ENCODE peak calls at places on chromosomes 5 and 9, in eight cellular contexts. W is NCI-H2029; C is H9; H is stimulated activated CD8-positive, alpha-beta memory T cell treated with anti-CD3 and anti-CD28 coated beads, Interleukin-15, amount 100 ng/mL, for 24 hours; V is bronchial epithelial cell; J is astrocyte; O is occipital lobe; Z is NCI-H187 treated with DMSO at 0.1 percent for 48 hours. U is an unnamed sample.

GRCh38 chr5:9924614-9925013 is 294.5 kb upstream of the TAS2R1 start:
- DNase-seq in O (no peak), J (peak), C (no peak), V (peak), Z (no peak), H (no peak), W (no peak), U (no peak)

GRCh38 chr5:175629793-175630192 is 28.1 kb upstream of the HRH2 start:
- DNase-seq in J (no peak), Z (no peak), W (no peak), H (no peak), O (no peak), C (no peak), V (no peak), U (no peak)

GRCh38 chr9:94865599-94866456 is 139.3 kb downstream of the AOPEP start:
- DNase-seq in O (no peak), C (no peak), J (peak), H (no peak), Z (no peak), W (peak), V (no peak), U (no peak)

GRCh38 chr5:43207601-43208000 is 15.6 kb downstream of the NIM1K start:
- DNase-seq in C (no peak), V (peak), Z (no peak), O (no peak), W (no peak), J (peak), H (no peak), U (no peak)

GRCh38 chr9:116144038-116144437 is 9.6 kb upstream of the PAPPA start:
- DNase-seq in Z (no peak), W (no peak), V (peak), J (peak), O (no peak), H (no peak), C (no peak), U (no peak)

GRCh38 chr9:126514037-126514821 is 99.5 kb upstream of the LMX1B start:
- DNase-seq in V (no peak), O (peak), J (no peak), C (peak), Z (no peak), H (peak), W (no peak), U (peak)

GRCh38 chr5:170109059-170110031 is 3.6 kb downstream of the FOXI1 start:
- DNase-seq in H (no peak), C (peak), J (no peak), O (no peak), Z (no peak), V (no peak), W (no peak), U (no peak)

GRCh38 chr5:129063483-129064136 is 30.9 kb upstream of the ISOC1 start:
- DNase-seq in J (peak), V (no peak), W (no peak), C (no peak), O (no peak), Z (no peak), H (no peak), U (no peak)

GRCh38 chr5:130496215-130496614 is 592.0 kb downstream of the CHSY3 start:
- DNase-seq in H (no peak), O (no peak), J (no peak), W (no peak), C (no peak), V (peak), Z (no peak), U (no peak)

GRCh38 chr9:70229026-70229425 is 29.8 kb upstream of the SMC5 start:
- DNase-seq in H (no peak), Z (no peak), V (no peak), O (no peak), J (no peak), C (no peak), W (no peak), U (no peak)

GRCh38 chr9:92607088-92607487 is 62.8 kb downstream of the IPPK start:
- DNase-seq in H (no peak), W (peak), Z (no peak), O (no peak), V (no peak), J (peak), C (no peak), U (no peak)

GRCh38 chr5:97142521-97143254 is at the start of gene LIX1:
- DNase-seq in H (no peak), V (peak), C (peak), Z (no peak), J (no peak), W (peak), O (peak), U (no peak)

GRCh38 chr5:134085411-134085810 is 29.1 kb upstream of the TCF7 start:
- DNase-seq in Z (no peak), C (no peak), O (no peak), V (no peak), J (no peak), H (no peak), W (no peak), U (no peak)

GRCh38 chr5:36897616-36898015 is 21.0 kb downstream of the NIPBL start:
- DNase-seq in Z (no peak), J (peak), C (no peak), W (no peak), H (no peak), V (peak), O (no peak), U (no peak)

GRCh38 chr5:143447983-143448382 is 44.5 kb upstream of the NR3C1 start:
- DNase-seq in H (no peak), V (no peak), J (no peak), O (no peak), Z (no peak), W (no peak), C (no peak), U (no peak)

GRCh38 chr9:16307626-16308195 is 562.8 kb downstream of the BNC2 start:
- DNase-seq in C (no peak), Z (no peak), V (no peak), H (no peak), J (no peak), W (no peak), O (no peak), U (no peak)

GRCh38 chr5:94432499-94432898 is 185.9 kb downstream of the KIAA0825 start:
- DNase-seq in W (peak), J (peak), C (no peak), H (no peak), Z (no peak), O (no peak), V (peak), U (no peak)

GRCh38 chr9:17810728-17811634 is 232.1 kb downstream of the SH3GL2 start:
- DNase-seq in C (no peak), W (peak), J (peak), V (peak), Z (no peak), O (no peak), H (no peak), U (peak)

GRCh38 chr9:129291041-129291501 is 113.0 kb upstream of the IER5L start:
- DNase-seq in C (no peak), V (no peak), H (no peak), O (no peak), W (no peak), Z (no peak), J (no peak), U (no peak)

GRCh38 chr9:26426732-26427131 is 465.9 kb downstream of the CAAP1 start:
- DNase-seq in O (no peak), W (no peak), C (peak), V (no peak), J (no peak), Z (no peak), H (no peak), U (no peak)

GRCh38 chr5:141714542-141715303 is 32.7 kb upstream of the ARAP3 start:
- DNase-seq in H (no peak), O (no peak), Z (no peak), W (peak), V (peak), C (no peak), J (no peak), U (no peak)

GRCh38 chr5:151696470-151697061 is 9.9 kb upstream of the SPARC start:
- DNase-seq in Z (no peak), V (no peak), H (no peak), J (peak), O (no peak), C (peak), W (no peak), U (no peak)

GRCh38 chr9:126595982-126596381 is 17.7 kb upstream of the LMX1B start:
- DNase-seq in C (no peak), V (no peak), W (no peak), O (no peak), H (no peak), Z (no peak), J (no peak), U (no peak)

GRCh38 chr5:2038337-2039179 is 155.8 kb upstream of the IRX4 start:
- DNase-seq in Z (no peak), J (no peak), C (peak), V (no peak), H (peak), W (peak), O (peak), U (peak)

GRCh38 chr9:136312436-136312835 is 8.5 kb upstream of the CCDC187 start:
- DNase-seq in H (no peak), W (no peak), J (no peak), O (no peak), C (no peak), Z (no peak), V (peak), U (no peak)

GRCh38 chr5:147925020-147925419 is 18.7 kb upstream of the C5orf46 start:
- DNase-seq in W (no peak), O (no peak), Z (no peak), V (no peak), H (no peak), C (no peak), J (no peak), U (no peak)

GRCh38 chr5:54460181-54460919 is 4.9 kb downstream of the HSPB3 start:
- DNase-seq in J (peak), W (no peak), H (no peak), C (no peak), V (peak), Z (no peak), O (no peak), U (no peak)

GRCh38 chr9:108033976-108034964 is 544.7 kb upstream of the KLF4 start:
- DNase-seq in V (no peak), J (peak), W (no peak), Z (no peak), H (no peak), O (no peak), C (no peak), U (no peak)

GRCh38 chr5:178237431-178238312 is 5.1 kb upstream of the PHYKPL start:
- DNase-seq in C (no peak), V (peak), J (peak), Z (no peak), W (no peak), O (no peak), H (no peak), U (no peak)

GRCh38 chr9:35561468-35562261 is 43.4 kb upstream of the TESK1 start:
- DNase-seq in W (no peak), O (no peak), J (no peak), Z (no peak), H (no peak), V (no peak), C (no peak), U (no peak)

GRCh38 chr9:90974007-90974406 is 172.4 kb downstream of the SYK start:
- DNase-seq in J (peak), Z (no peak), C (no peak), H (no peak), V (peak), O (no peak), W (no peak), U (no peak)

GRCh38 chr9:122001491-122002201 is 91.5 kb downstream of the TTLL11 start:
- DNase-seq in J (no peak), V (no peak), W (no peak), C (no peak), Z (no peak), H (no peak), O (no peak), U (no peak)

GRCh38 chr9:31032206-31032605 is 1352.2 kb upstream of the ACO1 start:
- DNase-seq in C (no peak), J (no peak), W (no peak), H (no peak), O (no peak), Z (no peak), V (no peak), U (no peak)

GRCh38 chr9:127877566-127877998 is at the start of gene AK1:
- DNase-seq in H (no peak), C (peak), V (no peak), Z (no peak), O (peak), W (peak), J (no peak), U (no peak)

GRCh38 chr5:158123595-158123994 is 264.6 kb upstream of the CLINT1 start:
- DNase-seq in W (no peak), V (no peak), J (no peak), C (no peak), O (no peak), Z (no peak), H (no peak), U (no peak)

GRCh38 chr5:132246806-132247205 is 10.7 kb upstream of the PDLIM4 start:
- DNase-seq in Z (no peak), J (no peak), H (no peak), O (no peak), C (no peak), V (no peak), W (no peak), U (no peak)

U was measured in GM19239.